ENCODE peak calls at places on chromosome 10, in six cellular contexts. R is cardiac muscle cell, U is cerebellar cortex, X is pancreas, M is NCI-H1092 treated with DMSO at 0.1 percent for 48 hours, W is astrocyte of the cerebellum. J is an unnamed sample.

GRCh38 chr10:34801066-34801738 is 13.9 kb downstream of the PARD3 start:
- DNase-seq in R (no peak), U (no peak), X (no peak), M (no peak), W (no peak), J (no peak)

GRCh38 chr10:133261726-133262325 is 14.8 kb downstream of the ADAM8 start:
- DNase-seq in R (peak; percentile 79), U (peak; percentile 50), X (peak; percentile 92), M (peak; percentile 9), W (no peak), J (peak; percentile 85)

GRCh38 chr10:132137111-132138072 is 49.4 kb upstream of the DPYSL4 start:
- DNase-seq in R (no peak), U (no peak), X (no peak), M (no peak), W (no peak), J (no peak)

GRCh38 chr10:110747609-110748464 is 103.7 kb downstream of the RBM20 start:
- DNase-seq in R (no peak), U (no peak), X (no peak), M (no peak), W (peak; percentile 16), J (no peak)

GRCh38 chr10:104350146-104350635 is 3.4 kb upstream of the CFAP58 start:
- DNase-seq in R (peak; percentile 68), U (peak; percentile 56), X (no peak), M (peak; percentile 40), W (no peak), J (no peak)

GRCh38 chr10:77405771-77406241 is 231.8 kb downstream of the KCNMA1 start:
- DNase-seq in R (peak; percentile 26), U (no peak), X (peak; percentile 86), M (peak; percentile 34), W (no peak), J (peak; percentile 19)

GRCh38 chr10:24721254-24722106 is 2.2 kb downstream of the ARHGAP21 start:
- DNase-seq in R (peak; percentile 44), U (no peak), X (peak; percentile 32), M (no peak), W (no peak), J (peak; percentile 11)

GRCh38 chr10:60042262-60042661 is 135.9 kb upstream of the CCDC6 start:
- DNase-seq in R (no peak), U (no peak), X (no peak), M (peak; percentile 27), W (no peak), J (no peak)

GRCh38 chr10:44395902-44396670 is 11.2 kb upstream of the CXCL12 start:
- DNase-seq in R (no peak), U (peak; percentile 37), X (no peak), M (no peak), W (no peak), J (no peak)

GRCh38 chr10:1168763-1169162 is 112.6 kb downstream of the WDR37 start:
- DNase-seq in R (no peak), U (no peak), X (no peak), M (no peak), W (no peak), J (no peak)

GRCh38 chr10:122682522-122682921 is 17.1 kb downstream of the C10orf120 start:
- DNase-seq in R (no peak), U (no peak), X (no peak), M (no peak), W (no peak), J (no peak)

GRCh38 chr10:124383496-124383895 is 35.2 kb downstream of the OAT start:
- DNase-seq in R (no peak), U (no peak), X (no peak), M (no peak), W (no peak), J (no peak)

GRCh38 chr10:24153016-24153415 is 55.9 kb upstream of the KIAA1217 start:
- DNase-seq in R (no peak), U (no peak), X (no peak), M (no peak), W (peak; percentile 20), J (no peak)

GRCh38 chr10:128286413-128287097 is 160.3 kb upstream of the MKI67 start:
- DNase-seq in R (peak; percentile 62), U (no peak), X (no peak), M (no peak), W (no peak), J (no peak)

GRCh38 chr10:10317151-10317550 is 700.5 kb upstream of the CELF2 start:
- DNase-seq in R (no peak), U (no peak), X (no peak), M (no peak), W (no peak), J (no peak)

GRCh38 chr10:7906128-7906527 is 87.8 kb downstream of the TAF3 start:
- DNase-seq in R (no peak), U (no peak), X (no peak), M (peak; percentile 40), W (no peak), J (no peak)

GRCh38 chr10:104589871-104590270 is 51.2 kb upstream of the SORCS3 start:
- DNase-seq in R (no peak), U (no peak), X (no peak), M (no peak), W (peak; percentile 31), J (no peak)

GRCh38 chr10:31343009-31343408 is 24.0 kb downstream of the ZEB1 start:
- DNase-seq in R (no peak), U (no peak), X (no peak), M (no peak), W (no peak), J (no peak)

GRCh38 chr10:110762109-110762848 is 109.4 kb upstream of the PDCD4 start:
- DNase-seq in R (no peak), U (no peak), X (no peak), M (peak; percentile 23), W (no peak), J (no peak)

GRCh38 chr10:108574233-108574632 is 1349.1 kb downstream of the XPNPEP1 start:
- DNase-seq in R (no peak), U (no peak), X (no peak), M (no peak), W (no peak), J (no peak)

GRCh38 chr10:124345521-124345920 is 73.2 kb downstream of the OAT start:
- DNase-seq in R (no peak), U (no peak), X (no peak), M (no peak), W (no peak), J (no peak)

GRCh38 chr10:73493781-73494180 is 2.0 kb downstream of the PPP3CB start:
- DNase-seq in R (no peak), U (no peak), X (no peak), M (no peak), W (no peak), J (no peak)

GRCh38 chr10:19638173-19638872 is 177.9 kb upstream of the PLXDC2 start:
- DNase-seq in R (no peak), U (no peak), X (no peak), M (no peak), W (peak; percentile 50), J (no peak)

GRCh38 chr10:36464291-36464690 is 661.1 kb upstream of the ANKRD30A start:
- DNase-seq in R (no peak), U (no peak), X (no peak), M (no peak), W (no peak), J (no peak)

GRCh38 chr10:61992059-61992460 is 90.6 kb downstream of the ARID5B start:
- DNase-seq in R (no peak), U (no peak), X (no peak), M (no peak), W (no peak), J (no peak)

GRCh38 chr10:76311752-76312699 is 880.6 kb downstream of the LRMDA start:
- DNase-seq in R (peak; percentile 49), U (no peak), X (peak; percentile 36), M (peak; percentile 25), W (no peak), J (peak; percentile 49)

GRCh38 chr10:96588601-96589419 is 2.0 kb upstream of the TM9SF3 start:
- DNase-seq in R (no peak), U (no peak), X (no peak), M (no peak), W (no peak), J (no peak)